ENCODE peak calls at places on chromosomes 4 and X, in five cellular contexts. V, O, H, C and G are unnamed samples.

GRCh38 chr4:152101546-152102183 is 340.9 kb upstream of the GATB start:
- DNase-seq in O (no peak), C (no peak), V (no peak), H (no peak), G (no peak)

GRCh38 chr4:131001371-131001770 is 1905.4 kb downstream of the C4orf33 start:
- DNase-seq in C (peak), H (no peak), V (no peak), O (no peak), G (no peak)

GRCh38 chr4:126794363-126794762 is 838.4 kb upstream of the INTU start:
- DNase-seq in O (no peak), V (no peak), H (no peak), C (peak), G (no peak)

GRCh38 chrX:56813318-56813837 is 84.3 kb downstream of the NBDY start:
- DNase-seq in C (peak), O (no peak), H (peak), V (no peak), G (no peak)

GRCh38 chrX:46268429-46268828 is 276.8 kb downstream of the ZNF674 start:
- DNase-seq in O (no peak), C (peak), H (peak), V (no peak), G (no peak)

GRCh38 chrX:16664626-16665025 is 14.7 kb downstream of the S100G start:
- DNase-seq in C (peak), V (no peak), H (no peak), O (no peak), G (no peak)

GRCh38 chrX:106802388-106803275 is at the start of gene TBC1D8B:
- DNase-seq in C (peak), H (peak), O (peak), V (peak), G (peak)

GRCh38 chrX:132957211-132958085 is 981 bp downstream of the HS6ST2 start:
- DNase-seq in C (no peak), V (no peak), H (no peak), O (no peak), G (no peak)

GRCh38 chrX:13029341-13029740 is 15.1 kb downstream of the FAM9C start:
- DNase-seq in C (peak), O (no peak), H (no peak), V (no peak), G (no peak)

GRCh38 chr4:36323801-36324419 is 42.5 kb downstream of the DTHD1 start:
- DNase-seq in V (no peak), C (no peak), O (no peak), H (no peak), G (no peak)

GRCh38 chr4:122456228-122457106 is at the start of gene IL2:
- DNase-seq in H (no peak), O (no peak), V (peak), C (no peak), G (no peak)